ENCODE peak calls at places on chromosomes 3 and 15, in ten cellular contexts. G is NCI-H2029 treated with DMSO at 0.1 percent for 48 hours; A is endodermal cell; J is T-helper 2 cell; L is T-cell; I is RWPE1; E is NCI-H774; C is hypothalamus; M is HFFc6; T is activated naive CD8-positive, alpha-beta T cell treated with anti-CD3 and anti-CD28 coated beads, Interleukin-2, amount 50 U/mL, for 24 hours. K is an unnamed sample.

GRCh38 chr3:4978966-4979400 is 254 bp upstream of the BHLHE40 start:
- DNase-seq in M (peak), L (peak), I (peak), A (peak), T (peak), G (peak), E (peak), J (peak), C (peak), K (no peak)

GRCh38 chr3:181274025-181274424 is 284.5 kb upstream of the DNAJC19 start:
- DNase-seq in J (no peak), L (no peak), C (no peak), T (no peak), G (no peak), A (no peak), M (no peak), E (no peak), I (no peak), K (no peak)

GRCh38 chr15:71151061-71151460 is 35.8 kb downstream of the THSD4 start:
- DNase-seq in G (no peak), A (no peak), I (no peak), C (no peak), T (no peak), L (no peak), E (no peak), J (no peak), M (peak), K (peak)

GRCh38 chr3:85631070-85631469 is 672.3 kb downstream of the CADM2 start:
- DNase-seq in T (no peak), I (no peak), L (no peak), A (no peak), G (no peak), E (no peak), J (no peak), C (no peak), M (no peak), K (no peak)

GRCh38 chr3:48470286-48470685 is 23.7 kb downstream of the ATRIP start:
- DNase-seq in J (no peak), T (no peak), L (no peak), C (no peak), I (no peak), A (peak), G (no peak), E (no peak), M (no peak), K (no peak)

GRCh38 chr3:98483626-98484025 is 13.9 kb upstream of the OR5K2 start:
- DNase-seq in E (no peak), T (no peak), A (no peak), J (no peak), I (no peak), C (no peak), M (no peak), L (no peak), G (no peak), K (no peak)

GRCh38 chr3:127741246-127741645 is 68.5 kb downstream of the ABTB1 start:
- DNase-seq in M (no peak), I (no peak), T (no peak), E (no peak), A (no peak), G (no peak), J (no peak), C (no peak), L (no peak), K (no peak)

GRCh38 chr3:155548194-155548593 is 196.7 kb downstream of the PLCH1 start:
- DNase-seq in M (peak), G (no peak), J (no peak), C (no peak), L (no peak), T (no peak), A (no peak), E (no peak), I (no peak), K (no peak)

GRCh38 chr3:13867727-13868126 is 12.1 kb downstream of the WNT7A start:
- DNase-seq in L (no peak), C (no peak), A (no peak), J (no peak), G (no peak), T (no peak), I (no peak), E (no peak), M (no peak), K (no peak)

GRCh38 chr3:151016421-151016820 is 43.9 kb upstream of the CLRN1 start:
- DNase-seq in J (no peak), A (no peak), L (no peak), I (no peak), G (no peak), T (no peak), M (peak), E (no peak), C (no peak), K (no peak)

GRCh38 chr15:55587321-55588069 is 650 bp downstream of the PYGO1 start:
- DNase-seq in M (peak), I (peak), A (peak), T (peak), E (no peak), G (no peak), J (no peak), C (no peak), L (no peak), K (no peak)

GRCh38 chr3:141104151-141104741 is 53.1 kb downstream of the SPSB4 start:
- DNase-seq in J (no peak), M (no peak), G (no peak), E (no peak), I (no peak), T (no peak), C (no peak), A (peak), L (no peak), K (no peak)

GRCh38 chr15:25236143-25236860 is 202.5 kb downstream of the UBE3A start:
- DNase-seq in L (no peak), A (no peak), T (no peak), I (no peak), G (no peak), C (no peak), M (no peak), E (no peak), J (no peak), K (no peak)

GRCh38 chr3:34008191-34008590 is 209.8 kb downstream of the PDCD6IP start:
- DNase-seq in J (no peak), C (no peak), E (no peak), G (no peak), L (no peak), A (peak), T (no peak), M (no peak), I (no peak), K (no peak)

GRCh38 chr3:126106336-126107202 is 22.6 kb upstream of the SLC41A3 start:
- DNase-seq in C (no peak), T (no peak), A (no peak), I (no peak), M (no peak), E (no peak), J (no peak), G (no peak), L (no peak), K (no peak)

GRCh38 chr3:195101927-195102608 is 168.9 kb downstream of the XXYLT1 start:
- DNase-seq in I (no peak), J (no peak), G (no peak), L (no peak), C (no peak), E (no peak), T (no peak), A (no peak), M (no peak), K (no peak)

GRCh38 chr3:150599611-150600297 is 3.4 kb upstream of the SELENOT start:
- DNase-seq in T (no peak), M (peak), J (no peak), L (no peak), G (no peak), I (peak), E (no peak), C (no peak), A (peak), K (no peak)

GRCh38 chr3:188860147-188860546 is 311.6 kb upstream of the TPRG1 start:
- DNase-seq in A (no peak), I (peak), M (peak), G (no peak), C (no peak), T (no peak), J (no peak), L (no peak), E (no peak), K (no peak)

GRCh38 chr3:162348912-162349311 is 852.3 kb downstream of the OTOL1 start:
- DNase-seq in I (no peak), C (no peak), G (no peak), J (no peak), A (no peak), M (no peak), L (no peak), T (no peak), E (no peak), K (no peak)

GRCh38 chr3:124121379-124122336 is 129.7 kb upstream of the ROPN1 start:
- DNase-seq in L (no peak), M (no peak), I (no peak), T (no peak), C (no peak), E (no peak), A (no peak), J (no peak), G (no peak), K (peak)

GRCh38 chr3:56654460-56654859 is 28.6 kb downstream of the TASOR start:
- DNase-seq in J (no peak), G (no peak), M (no peak), E (no peak), T (no peak), I (no peak), C (no peak), L (no peak), A (no peak), K (no peak)

K was measured in NCI-H1694 treated with DMSO at 0.1 percent for 48 hours.